ENCODE peak calls at places on chromosomes 3 and 15, in eight cellular contexts. E, O, Q, N, H, U, R and D are unnamed samples.

GRCh38 chr15:74205593-74205969 is 3.0 kb upstream of the STRA6 start:
- DNase-seq in E (no peak), O (no peak), Q (no peak), N (no peak), H (no peak), U (no peak), R (no peak), D (no peak)

GRCh38 chr3:120652281-120652680 is 29.8 kb downstream of the HGD start:
- DNase-seq in E (no peak), O (no peak), Q (no peak), N (no peak), H (no peak), U (no peak), R (no peak), D (no peak)

GRCh38 chr3:48798998-48799397 is 48.7 kb downstream of the PRKAR2A start:
- DNase-seq in E (peak), O (no peak), Q (no peak), N (no peak), H (no peak), U (no peak), R (no peak), D (peak)

GRCh38 chr15:84685304-84685703 is 27.3 kb upstream of the NMB start:
- DNase-seq in E (peak), O (no peak), Q (no peak), N (no peak), H (no peak), U (peak), R (peak), D (peak)

GRCh38 chr3:39705351-39705900 is 104.0 kb upstream of the MYRIP start:
- DNase-seq in E (peak), O (no peak), Q (no peak), N (no peak), H (no peak), U (no peak), R (peak), D (no peak)

GRCh38 chr3:189862385-189863023 is 231.3 kb downstream of the TP63 start:
- DNase-seq in E (no peak), O (no peak), Q (no peak), N (no peak), H (no peak), U (no peak), R (peak), D (no peak)

GRCh38 chr3:133049491-133049890 is 11.3 kb downstream of the TMEM108 start:
- DNase-seq in E (no peak), O (no peak), Q (no peak), N (no peak), H (no peak), U (no peak), R (no peak), D (no peak)

GRCh38 chr3:14685204-14685603 is 10.3 kb downstream of the C3orf20 start:
- DNase-seq in E (no peak), O (no peak), Q (no peak), N (no peak), H (no peak), U (no peak), R (no peak), D (no peak)

GRCh38 chr3:127392146-127392470 is 104.3 kb upstream of the PRR20G start:
- DNase-seq in E (no peak), O (no peak), Q (peak), N (no peak), H (no peak), U (no peak), R (no peak), D (no peak)

GRCh38 chr3:132228923-132229322 is 88.3 kb upstream of the ACP3 start:
- DNase-seq in E (no peak), O (peak), Q (no peak), N (no peak), H (no peak), U (no peak), R (no peak), D (peak)

GRCh38 chr3:28590216-28590615 is 241.6 kb upstream of the AZI2 start:
- DNase-seq in E (peak), O (no peak), Q (no peak), N (no peak), H (no peak), U (no peak), R (no peak), D (peak)

GRCh38 chr15:36185438-36185837 is 394.0 kb upstream of the CDIN1 start:
- DNase-seq in E (no peak), O (no peak), Q (no peak), N (no peak), H (no peak), U (no peak), R (no peak), D (no peak)

GRCh38 chr15:85755471-85755870 is 39.3 kb downstream of the KLHL25 start:
- DNase-seq in E (no peak), O (no peak), Q (no peak), N (no peak), H (no peak), U (no peak), R (no peak), D (no peak)